ENCODE peak calls at places on chromosomes 3 and 15, in six cellular contexts. K is CD8-positive, alpha-beta T cell; E is M059J; N is stimulated activated CD4-positive, alpha-beta T cell treated with anti-CD3 and anti-CD28 coated beads, TNF-alpha, amount 100 ng/mL, for 4 hours; M is H54; D is coronary artery. T is an unnamed sample.
A peak's percentile ranks its signal among the peaks of the same experiment; 100 is the strongest.

GRCh38 chr15:55775316-55775715 is 32.4 kb upstream of the PRTG start:
- DNase-seq in K (no peak), D (no peak), E (peak; percentile 92), M (no peak), N (no peak), T (peak; percentile 66)

GRCh38 chr3:7977245-7978103 is 524.1 kb upstream of the LMCD1 start:
- DNase-seq in E (peak; percentile 55), M (peak; percentile 10), K (no peak), N (no peak), D (no peak), T (peak; percentile 41)

GRCh38 chr3:120192159-120192558 is 92.9 kb downstream of the GPR156 start:
- DNase-seq in K (no peak), D (no peak), E (peak; percentile 61), M (no peak), N (no peak), T (no peak)

GRCh38 chr15:25179673-25180511 is 225.1 kb downstream of the SNRPN start:
- DNase-seq in N (no peak), M (no peak), E (no peak), K (peak; percentile 2), D (no peak), T (no peak)

GRCh38 chr3:23256741-23257435 is 53.8 kb downstream of the UBE2E2 start:
- DNase-seq in N (no peak), K (no peak), E (peak; percentile 22), M (no peak), D (no peak), T (no peak)

GRCh38 chr15:96330064-96330449 is 443 bp upstream of the NR2F2 start:
- DNase-seq in K (no peak), E (peak; percentile 85), N (no peak), D (peak; percentile 91), M (peak; percentile 48), T (peak; percentile 77)

GRCh38 chr15:35698978-35699377 is 153.0 kb upstream of the DPH6 start:
- DNase-seq in N (no peak), D (no peak), E (no peak), K (no peak), M (no peak), T (no peak)

GRCh38 chr15:73633991-73634495 is 854 bp upstream of the NPTN start:
- DNase-seq in E (peak; percentile 96), D (no peak), M (peak; percentile 38), K (no peak), N (no peak), T (peak; percentile 66)

GRCh38 chr15:87604857-87605446 is 651.6 kb downstream of the NTRK3 start:
- DNase-seq in N (no peak), D (no peak), M (no peak), E (peak; percentile 20), K (no peak), T (no peak)

GRCh38 chr3:126573492-126574117 is 14.9 kb upstream of the C3orf22 start:
- DNase-seq in M (no peak), D (no peak), E (no peak), N (no peak), K (no peak), T (no peak)

GRCh38 chr3:61530355-61530754 is 31.0 kb upstream of the PTPRG start:
- DNase-seq in E (peak; percentile 41), D (no peak), K (no peak), M (no peak), N (no peak), T (no peak)

GRCh38 chr3:117486709-117487394 is 777.3 kb downstream of the TUSC7 start:
- DNase-seq in N (no peak), K (no peak), E (no peak), M (no peak), D (no peak), T (no peak)

GRCh38 chr3:148075829-148076716 is 621.6 kb upstream of the AGTR1 start:
- DNase-seq in E (peak; percentile 67), N (no peak), D (no peak), K (no peak), M (peak; percentile 5), T (no peak)

GRCh38 chr3:108820586-108820985 is 2.0 kb upstream of the TRAT1 start:
- DNase-seq in E (no peak), K (no peak), N (no peak), D (no peak), M (no peak), T (no peak)

GRCh38 chr3:150348500-150348899 is 59.6 kb upstream of the TSC22D2 start:
- DNase-seq in M (peak; percentile 10), K (no peak), E (peak; percentile 95), N (no peak), D (peak; percentile 75), T (no peak)